ENCODE peak calls at places on chromosomes 11 and 22, in six cellular contexts. D is transverse colon, C is GM12878, X is sigmoid colon, B is A549, Q is stomach. A is an unnamed sample.

GRCh38 chr22:27534720-27535125 is 266.8 kb downstream of the MN1 start:
- DNase-seq in Q (no peak), C (no peak), X (no peak), D (no peak), B (no peak), A (no peak)

GRCh38 chr11:86558219-86558618 is 114.2 kb downstream of the ME3 start:
- DNase-seq in D (no peak), C (no peak), Q (no peak), B (no peak), X (no peak), A (no peak)

GRCh38 chr11:126340960-126341709 is 14.4 kb upstream of the ST3GAL4 start:
- DNase-seq in Q (no peak), C (peak), D (no peak), X (no peak), B (no peak), A (no peak)

GRCh38 chr11:64358907-64359711 is at the start of gene RPS6KA4:
- DNase-seq in C (no peak), Q (peak), B (peak), X (no peak), D (peak), A (peak)

GRCh38 chr22:46966495-46966845 is 204.0 kb downstream of the TBC1D22A start:
- DNase-seq in X (no peak), C (no peak), Q (no peak), B (no peak), D (no peak), A (no peak)

GRCh38 chr11:71449596-71449995 is 1.4 kb upstream of the DHCR7 start:
- DNase-seq in Q (no peak), D (no peak), X (peak), B (no peak), C (no peak), A (no peak)

GRCh38 chr11:134365011-134365925 is 33.5 kb downstream of the GLB1L2 start:
- DNase-seq in X (peak), Q (no peak), C (no peak), B (no peak), D (no peak), A (peak)

GRCh38 chr11:44066732-44067131 is 662 bp downstream of the ACCS start:
- DNase-seq in C (no peak), X (peak), B (no peak), Q (no peak), D (peak), A (no peak)

GRCh38 chr11:17760102-17761029 is 25.8 kb downstream of the KCNC1 start:
- DNase-seq in C (peak), B (peak), X (no peak), Q (peak), D (peak), A (no peak)

GRCh38 chr11:45896392-45897068 is 10.5 kb downstream of the FREY1 start:
- DNase-seq in Q (no peak), B (no peak), C (no peak), X (no peak), D (no peak), A (no peak)

GRCh38 chr11:115193931-115194797 is 310.1 kb downstream of the CADM1 start:
- DNase-seq in B (no peak), X (no peak), D (no peak), Q (no peak), C (peak), A (no peak)

GRCh38 chr22:17672417-17672991 is 33.9 kb downstream of the BCL2L13 start:
- DNase-seq in Q (no peak), C (no peak), X (no peak), B (no peak), D (no peak), A (no peak)

GRCh38 chr11:93497575-93497974 is 45.6 kb downstream of the SMCO4 start:
- DNase-seq in C (no peak), X (no peak), Q (no peak), D (no peak), B (no peak), A (no peak)

GRCh38 chr11:102026975-102027374 is 20.3 kb upstream of the CFAP300 start:
- DNase-seq in C (no peak), B (no peak), D (no peak), X (no peak), Q (no peak), A (no peak)

GRCh38 chr11:100190395-100190794 is 496.7 kb upstream of the ARHGAP42 start:
- DNase-seq in B (no peak), D (no peak), C (no peak), X (no peak), Q (no peak), A (no peak)

GRCh38 chr11:121741316-121741715 is 288.5 kb upstream of the SORL1-AS1 start:
- DNase-seq in Q (no peak), C (no peak), X (peak), B (no peak), D (peak), A (no peak)

GRCh38 chr22:43860126-43860525 is 2.2 kb downstream of the SULT4A1 start:
- DNase-seq in D (no peak), X (peak), Q (no peak), B (no peak), C (no peak), A (no peak)

GRCh38 chr11:61773356-61773755 is 19.0 kb downstream of the TMEM258 start:
- DNase-seq in Q (no peak), B (no peak), X (no peak), D (no peak), C (no peak), A (no peak)

GRCh38 chr22:29073618-29074275 is 912 bp downstream of the KREMEN1 start:
- DNase-seq in Q (peak), B (no peak), C (no peak), D (peak), X (no peak), A (peak)

GRCh38 chr11:92415246-92415645 is 190.6 kb downstream of the FAT3 start:
- DNase-seq in X (no peak), B (no peak), C (no peak), Q (no peak), D (no peak), A (no peak)

GRCh38 chr11:70928854-70929598 is 323.4 kb downstream of the SHANK2 start:
- DNase-seq in D (no peak), C (no peak), B (no peak), X (no peak), Q (no peak), A (no peak)

GRCh38 chr11:14093065-14093464 is 130.5 kb downstream of the SPON1 start:
- DNase-seq in D (no peak), X (no peak), B (no peak), C (no peak), Q (no peak), A (no peak)

GRCh38 chr11:45142241-45142885 is 4.1 kb upstream of the PRDM11 start:
- DNase-seq in Q (peak), B (no peak), D (no peak), C (no peak), X (peak), A (no peak)

GRCh38 chr11:117835576-117835975 is 11.0 kb upstream of the FXYD2 start:
- DNase-seq in D (no peak), Q (peak), B (no peak), C (no peak), X (no peak), A (no peak)

GRCh38 chr11:1230456-1231395 is 7.9 kb downstream of the MUC5B start:
- DNase-seq in X (peak), D (peak), C (no peak), Q (no peak), B (no peak), A (peak)

GRCh38 chr11:62555464-62556092 is 9.0 kb upstream of the AHNAK start:
- DNase-seq in X (peak), D (peak), C (peak), B (peak), Q (no peak), A (no peak)

GRCh38 chr11:47330002-47330911 is 22.2 kb downstream of the MYBPC3 start:
- DNase-seq in B (no peak), C (no peak), Q (peak), X (no peak), D (no peak), A (no peak)

GRCh38 chr11:129728571-129728970 is 87.1 kb upstream of the TMEM45B start:
- DNase-seq in B (no peak), Q (peak), C (no peak), X (no peak), D (no peak), A (no peak)

GRCh38 chr22:24148586-24148985 is 32.7 kb upstream of the SUSD2 start:
- DNase-seq in Q (no peak), C (no peak), D (no peak), B (no peak), X (no peak), A (no peak)

GRCh38 chr22:40714514-40714966 is 35.3 kb downstream of the MCHR1 start:
- DNase-seq in B (no peak), X (no peak), D (no peak), C (no peak), Q (no peak), A (no peak)

GRCh38 chr11:126732981-126733380 is 267.6 kb downstream of the KIRREL3 start:
- DNase-seq in B (no peak), Q (no peak), D (no peak), X (no peak), C (peak), A (no peak)

DNA sequence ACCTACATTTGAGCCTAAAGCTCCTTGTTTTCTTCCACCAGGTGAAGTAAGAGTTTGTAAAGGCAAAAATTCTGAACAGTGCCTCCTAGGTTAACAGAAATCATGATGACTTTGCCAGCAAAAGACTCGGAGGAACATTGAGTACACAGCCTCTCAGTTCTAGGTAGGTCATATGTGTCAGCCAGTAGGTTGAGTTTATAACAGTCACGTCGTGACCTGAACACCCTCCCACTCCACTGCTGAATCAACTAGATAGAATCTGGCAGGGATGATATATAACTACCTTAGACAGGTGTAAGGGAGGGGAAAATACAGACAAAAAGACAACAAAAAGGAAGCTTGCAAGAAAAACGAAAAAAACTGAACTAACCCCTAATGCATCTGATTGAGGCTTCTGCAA is 12.8 kb upstream of the ASPHD2 start:
- DNase-seq in B (no peak), X (no peak), Q (no peak), D (no peak), C (no peak), A (no peak)
- H3K27ac ChIP-seq in B (no peak), X (no peak), Q (no peak), D (no peak), C (no peak), A (no peak)

DNA sequence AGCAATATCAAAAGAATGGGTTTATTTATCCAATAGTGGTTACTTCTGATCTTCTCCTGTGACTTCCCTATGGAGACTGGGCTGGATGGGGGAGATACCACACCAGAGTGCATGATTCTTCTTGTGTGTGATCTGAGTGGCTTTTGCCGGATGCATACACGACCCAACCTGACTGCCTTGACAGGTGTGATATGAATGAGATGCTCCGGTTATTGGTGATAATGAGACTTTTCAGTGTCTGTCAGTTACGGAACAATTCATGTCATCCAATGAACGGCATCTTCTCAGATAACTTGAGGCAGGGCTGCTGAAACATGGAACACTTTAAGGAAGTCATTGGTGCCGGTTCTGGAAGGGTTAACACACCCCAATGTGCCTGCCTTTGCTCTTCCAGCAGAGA is 17.7 kb downstream of the FJX1 start:
- DNase-seq in D (no peak), Q (no peak), B (no peak), C (no peak), X (no peak), A (no peak)
- TF ChIP-seq EP300 in D (no peak), Q (no peak), B (no peak), C (no peak), X (no peak), A (no peak)

DNA sequence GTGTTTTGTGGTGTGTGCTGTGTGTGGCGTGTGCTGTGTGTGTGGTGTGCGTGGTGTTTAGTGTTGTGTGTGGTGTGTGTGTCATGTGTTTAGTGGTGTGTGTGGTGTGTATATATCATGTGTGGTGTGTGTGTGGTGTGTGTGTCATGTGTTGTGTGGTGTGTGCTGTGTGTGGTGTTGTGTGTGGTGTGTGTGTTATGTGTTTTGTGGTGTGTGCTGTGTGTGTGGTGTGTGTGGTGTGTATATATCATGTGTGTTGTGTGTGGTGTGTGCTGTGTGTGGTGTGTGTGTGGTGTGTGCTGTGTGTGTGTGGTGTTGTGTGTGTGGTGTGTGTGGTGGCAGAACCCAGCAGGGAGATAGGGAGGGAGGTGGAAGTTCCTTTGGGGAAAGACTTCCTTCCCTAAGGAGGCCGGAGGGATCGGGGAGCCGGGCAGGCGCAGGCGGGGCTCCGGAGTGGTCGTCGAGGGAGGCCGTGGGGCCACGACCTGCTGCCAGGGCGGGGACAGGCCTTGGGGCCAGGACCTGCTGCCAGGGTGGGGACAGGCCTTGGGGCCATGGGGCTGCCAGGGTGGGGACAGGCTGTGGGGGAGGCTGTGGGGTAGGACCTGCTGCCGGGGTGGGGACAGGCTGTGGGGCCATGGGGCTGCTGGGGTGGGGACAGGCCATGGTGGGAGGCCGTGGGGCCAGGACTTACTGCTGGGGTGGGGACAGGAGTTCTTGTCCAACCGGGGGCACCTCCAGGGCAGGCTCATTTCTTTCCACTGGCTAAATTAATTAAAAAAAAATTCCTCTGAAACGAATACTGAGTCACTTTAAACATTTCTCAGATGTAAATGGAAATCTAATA is 15.2 kb downstream of the PIM3 start:
- DNase-seq in Q (peak), C (no peak), D (peak), X (peak), B (no peak), A (peak)
- H3K27ac ChIP-seq in Q (no peak), C (peak), D (peak), X (peak), B (peak), A (peak)

DNA sequence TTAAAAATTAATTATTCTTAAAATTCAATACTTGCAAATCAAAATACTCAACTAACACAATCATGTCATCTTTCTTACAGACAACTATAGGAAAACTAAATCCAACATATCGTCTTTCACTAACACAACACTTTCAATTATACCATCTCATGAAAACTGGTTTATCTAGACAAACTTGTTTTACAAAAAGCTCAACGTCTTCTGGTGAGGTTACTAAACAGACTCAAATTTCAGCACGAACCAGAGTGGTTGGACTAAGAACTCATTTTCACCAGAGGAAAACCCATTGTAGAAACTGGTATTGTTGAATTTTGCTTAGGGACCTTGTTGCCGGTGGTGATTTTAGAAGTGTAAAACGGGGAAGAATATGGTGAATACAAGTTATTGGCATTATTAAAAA is 52.2 kb downstream of the NUP98 start:
- DNase-seq in B (no peak), D (no peak), Q (no peak), X (no peak), C (no peak), A (no peak)
- TF ChIP-seq EP300 in B (no peak), D (no peak), Q (no peak), X (no peak), C (no peak), A (no peak)

GRCh38 chr22:33812578-33812977 is 107.7 kb downstream of the LARGE1 start:
- DNase-seq in D (no peak), X (no peak), Q (no peak), C (no peak), B (no peak), A (no peak)
- H3K27ac ChIP-seq in D (peak), X (peak), Q (no peak), C (no peak), B (no peak), A (no peak)

A was measured in suprapubic skin.